ENCODE peak calls at places on chromosomes 4 and X, in five cellular contexts. L is ELR, Q is stomach, X is left lung, H is nephron progenitor cell. U is an unnamed sample.
A peak's percentile ranks its signal among the peaks of the same experiment; 100 is the strongest.

GRCh38 chr4:89308161-89308500 is 531 bp upstream of the GPRIN3 start:
- DNase-seq in X (no peak), H (no peak), Q (no peak), L (no peak), U (no peak)

GRCh38 chr4:154491731-154492249 is at the start of gene DCHS2:
- DNase-seq in L (no peak), H (peak; percentile 73), Q (no peak), X (peak; percentile 68), U (no peak)

GRCh38 chr4:107155366-107155765 is 119.3 kb upstream of the DKK2 start:
- DNase-seq in H (no peak), X (no peak), L (no peak), Q (no peak), U (no peak)

GRCh38 chr4:137524642-137525384 is 7.5 kb downstream of the PCDH18 start:
- DNase-seq in X (no peak), H (no peak), Q (no peak), L (no peak), U (no peak)

GRCh38 chr4:151649461-151649860 is 111.3 kb downstream of the GATB start:
- DNase-seq in X (no peak), Q (no peak), L (no peak), H (no peak), U (no peak)

GRCh38 chr4:6471303-6472007 is 959 bp downstream of the PPP2R2C start:
- DNase-seq in H (no peak), L (no peak), Q (no peak), X (no peak), U (no peak)

GRCh38 chrX:9222299-9222698 is 188.4 kb upstream of the FAM9B start:
- DNase-seq in Q (no peak), H (no peak), L (no peak), X (no peak), U (no peak)

GRCh38 chr4:72629540-72629939 is 60.5 kb upstream of the ADAMTS3 start:
- DNase-seq in X (no peak), L (peak; percentile 57), Q (no peak), H (no peak), U (no peak)

GRCh38 chr4:20638825-20639224 is 61.4 kb upstream of the PACRGL start:
- DNase-seq in H (no peak), Q (no peak), X (no peak), L (no peak), U (no peak)

GRCh38 chr4:10093801-10094552 is 22.6 kb downstream of the WDR1 start:
- DNase-seq in H (no peak), L (peak; percentile 55), Q (no peak), X (peak; percentile 46), U (peak; percentile 71)

GRCh38 chr4:141180991-141181760 is 39.5 kb upstream of the ZNF330 start:
- DNase-seq in H (no peak), X (no peak), Q (no peak), L (no peak), U (no peak)

GRCh38 chr4:92599044-92599443 is 295.3 kb downstream of the GRID2 start:
- DNase-seq in H (no peak), X (no peak), L (no peak), Q (no peak), U (no peak)

GRCh38 chrX:34877451-34877850 is 65.1 kb upstream of the FAM47B start:
- DNase-seq in H (no peak), L (peak; percentile 47), Q (no peak), X (no peak), U (no peak)

GRCh38 chr4:127143460-127144190 is 489.1 kb upstream of the INTU start:
- DNase-seq in X (no peak), L (peak; percentile 47), Q (no peak), H (no peak), U (no peak)

GRCh38 chr4:128653514-128654420 is 155.7 kb upstream of the JADE1 start:
- DNase-seq in L (no peak), X (no peak), Q (no peak), H (peak; percentile 20), U (no peak)

GRCh38 chr4:185227131-185227551 is 17.7 kb downstream of the SNX25 start:
- DNase-seq in H (peak; percentile 18), L (no peak), Q (no peak), X (no peak), U (no peak)

GRCh38 chr4:133147365-133147821 is 1.7 kb upstream of the PCDH10 start:
- DNase-seq in L (peak; percentile 47), H (peak; percentile 11), X (no peak), Q (no peak), U (no peak)

GRCh38 chrX:66677430-66677829 is 38.6 kb upstream of the EDA2R start:
- DNase-seq in Q (no peak), H (no peak), X (no peak), L (peak; percentile 37), U (no peak)

GRCh38 chrX:110317820-110318663 is at the start of gene AMMECR1:
- DNase-seq in L (peak; percentile 86), X (peak; percentile 91), H (peak; percentile 88), Q (peak; percentile 80), U (peak; percentile 86)

GRCh38 chrX:152904151-152905080 is 6.5 kb downstream of the ZNF185 start:
- DNase-seq in Q (peak; percentile 45), L (peak; percentile 88), X (no peak), H (peak; percentile 70), U (no peak)

GRCh38 chr4:56183344-56183959 is 203.8 kb downstream of the AASDH start:
- DNase-seq in X (no peak), Q (no peak), H (no peak), L (no peak), U (no peak)

GRCh38 chr4:108080752-108081151 is 88.0 kb downstream of the LEF1 start:
- DNase-seq in X (no peak), L (no peak), Q (no peak), H (no peak), U (no peak)

GRCh38 chr4:153905231-153905630 is 116.3 kb upstream of the SFRP2 start:
- DNase-seq in Q (no peak), L (no peak), X (no peak), H (no peak), U (no peak)

GRCh38 chr4:153527690-153528089 is 61.5 kb downstream of the TMEM131L start:
- DNase-seq in L (no peak), X (no peak), H (no peak), Q (no peak), U (no peak)

GRCh38 chr4:11898796-11899195 is 470.1 kb upstream of the HS3ST1 start:
- DNase-seq in X (no peak), Q (no peak), H (no peak), L (no peak), U (no peak)

GRCh38 chrX:22039541-22039940 is 7.4 kb downstream of the PHEX start:
- DNase-seq in L (no peak), H (no peak), Q (no peak), X (no peak), U (no peak)

GRCh38 chr4:77854431-77855111 is 8.1 kb upstream of the MRPL1 start:
- DNase-seq in L (no peak), Q (no peak), X (no peak), H (no peak), U (no peak)

GRCh38 chrX:73850124-73851013 is 287.4 kb downstream of the CHIC1 start:
- DNase-seq in L (peak; percentile 38), X (no peak), H (no peak), Q (peak; percentile 45), U (no peak)

GRCh38 chr4:6561706-6562371 is 13.2 kb upstream of the MAN2B2 start:
- DNase-seq in Q (no peak), H (no peak), L (no peak), X (no peak), U (no peak)

GRCh38 chr4:6263541-6264540 is 5.8 kb upstream of the WFS1 start:
- DNase-seq in H (peak; percentile 43), X (peak; percentile 71), L (peak; percentile 58), Q (peak; percentile 61), U (peak; percentile 62)

GRCh38 chr4:186946682-186947294 is 223.1 kb upstream of the FAT1 start:
- DNase-seq in Q (peak; percentile 42), H (peak; percentile 47), L (peak; percentile 52), X (peak; percentile 45), U (no peak)

GRCh38 chr4:139208404-139208945 is 31.5 kb upstream of the ELF2 start:
- DNase-seq in H (no peak), Q (no peak), X (no peak), L (peak; percentile 35), U (no peak)

GRCh38 chrX:151974336-151975227 is at the start of gene GABRE:
- DNase-seq in X (peak; percentile 68), Q (peak; percentile 28), H (peak; percentile 74), L (peak; percentile 62), U (peak; percentile 56)

U was measured in lower lobe of right lung.